ENCODE peak calls at places on chromosomes 5 and 9, in four cellular contexts. One of them, this sample, is unnamed.

GRCh38 chr9:36911601-36912412 is 122.3 kb downstream of the PAX5 start:
- DNase-seq in HEK293T: no peak
- DNase-seq in HepG2: no peak
- DNase-seq in K562: no peak
- DNase-seq in this sample: no peak

GRCh38 chr9:74035786-74036185 is 461.3 kb upstream of the RORB start:
- DNase-seq in HEK293T: no peak
- DNase-seq in HepG2: peak
- DNase-seq in K562: no peak
- DNase-seq in this sample: no peak

GRCh38 chr9:13598738-13599137 is 319.2 kb upstream of the MPDZ start:
- DNase-seq in HEK293T: no peak
- DNase-seq in HepG2: no peak
- DNase-seq in K562: no peak
- DNase-seq in this sample: no peak

GRCh38 chr5:144202072-144202471 is 31.4 kb downstream of the KCTD16 start:
- DNase-seq in HEK293T: no peak
- DNase-seq in HepG2: no peak
- DNase-seq in K562: no peak
- DNase-seq in this sample: no peak

GRCh38 chr9:74643303-74643933 is 146.3 kb downstream of the RORB start:
- DNase-seq in HEK293T: no peak
- DNase-seq in HepG2: no peak
- DNase-seq in K562: no peak
- DNase-seq in this sample: no peak

GRCh38 chr9:71302776-71303175 is 181.4 kb upstream of the TRPM3 start:
- DNase-seq in HEK293T: no peak
- DNase-seq in HepG2: no peak
- DNase-seq in K562: no peak
- DNase-seq in this sample: no peak

GRCh38 chr9:129037767-129038098 is 1.3 kb downstream of the MIGA2 start:
- DNase-seq in HEK293T: no peak
- DNase-seq in HepG2: no peak
- DNase-seq in K562: no peak
- DNase-seq in this sample: no peak

GRCh38 chr9:118529210-118529609 is 825.0 kb downstream of the TLR4 start:
- DNase-seq in HEK293T: no peak
- DNase-seq in HepG2: no peak
- DNase-seq in K562: no peak
- DNase-seq in this sample: no peak

GRCh38 chr5:176155882-176156497 is 82.2 kb upstream of the SIMC1 start:
- DNase-seq in HEK293T: no peak
- DNase-seq in HepG2: no peak
- DNase-seq in K562: peak
- DNase-seq in this sample: no peak

GRCh38 chr5:98042961-98043360 is 730.5 kb upstream of the RGMB start:
- DNase-seq in HEK293T: no peak
- DNase-seq in HepG2: no peak
- DNase-seq in K562: no peak
- DNase-seq in this sample: no peak

GRCh38 chr5:143016777-143017374 is 246.7 kb downstream of the ARHGAP26 start:
- DNase-seq in HEK293T: peak
- DNase-seq in HepG2: no peak
- DNase-seq in K562: peak
- DNase-seq in this sample: no peak

GRCh38 chr5:154712518-154713437 is 42.4 kb upstream of the LARP1 start:
- DNase-seq in HEK293T: no peak
- DNase-seq in HepG2: no peak
- DNase-seq in K562: no peak
- DNase-seq in this sample: no peak

GRCh38 chr9:93082841-93083411 is 13.1 kb upstream of the CARD19 start:
- DNase-seq in HEK293T: no peak
- DNase-seq in HepG2: no peak
- DNase-seq in K562: no peak
- DNase-seq in this sample: no peak

GRCh38 chr5:10849278-10849677 is 88.2 kb upstream of the DAP start:
- DNase-seq in HEK293T: no peak
- DNase-seq in HepG2: no peak
- DNase-seq in K562: no peak
- DNase-seq in this sample: no peak

GRCh38 chr9:132002827-132003704 is 76.6 kb downstream of the MED27 start:
- DNase-seq in HEK293T: no peak
- DNase-seq in HepG2: no peak
- DNase-seq in K562: no peak
- DNase-seq in this sample: no peak

GRCh38 chr9:34551751-34552605 is 29.2 kb upstream of the ENHO start:
- DNase-seq in HEK293T: no peak
- DNase-seq in HepG2: no peak
- DNase-seq in K562: no peak
- DNase-seq in this sample: no peak

GRCh38 chr5:151345808-151346478 is 1.4 kb downstream of the SLC36A2 start:
- DNase-seq in HEK293T: no peak
- DNase-seq in HepG2: no peak
- DNase-seq in K562: no peak
- DNase-seq in this sample: no peak

GRCh38 chr5:66697796-66698564 is 101.8 kb downstream of the MAST4 start:
- DNase-seq in HEK293T: no peak
- DNase-seq in HepG2: no peak
- DNase-seq in K562: no peak
- DNase-seq in this sample: no peak

GRCh38 chr9:78971505-78971904 is 600.3 kb upstream of the TLE4 start:
- DNase-seq in HEK293T: no peak
- DNase-seq in HepG2: no peak
- DNase-seq in K562: no peak
- DNase-seq in this sample: no peak

GRCh38 chr5:132237141-132237540 is 9.5 kb upstream of the P4HA2 start:
- DNase-seq in HEK293T: no peak
- DNase-seq in HepG2: no peak
- DNase-seq in K562: no peak
- DNase-seq in this sample: no peak

GRCh38 chr5:118042076-118042475 is 946.3 kb downstream of the DTWD2 start:
- DNase-seq in HEK293T: no peak
- DNase-seq in HepG2: no peak
- DNase-seq in K562: no peak
- DNase-seq in this sample: no peak

GRCh38 chr5:132546108-132546507 is 2.8 kb upstream of the IL5 start:
- DNase-seq in HEK293T: no peak
- DNase-seq in HepG2: no peak
- DNase-seq in K562: no peak
- DNase-seq in this sample: no peak

GRCh38 chr5:33969572-33970452 is 14.7 kb downstream of the SLC45A2 start:
- DNase-seq in HEK293T: peak
- DNase-seq in HepG2: peak
- DNase-seq in K562: peak
- DNase-seq in this sample: peak

GRCh38 chr5:110262754-110263153 is 463.7 kb downstream of the TMEM232 start:
- DNase-seq in HEK293T: no peak
- DNase-seq in HepG2: no peak
- DNase-seq in K562: no peak
- DNase-seq in this sample: no peak

GRCh38 chr5:118029807-118030206 is 958.5 kb downstream of the DTWD2 start:
- DNase-seq in HEK293T: no peak
- DNase-seq in HepG2: no peak
- DNase-seq in K562: no peak
- DNase-seq in this sample: no peak

GRCh38 chr9:89022071-89022721 is 30.9 kb downstream of the S1PR3 start:
- DNase-seq in HEK293T: no peak
- DNase-seq in HepG2: no peak
- DNase-seq in K562: no peak
- DNase-seq in this sample: no peak

GRCh38 chr5:170444181-170444580 is 55.0 kb upstream of the KCNMB1 start:
- DNase-seq in HEK293T: no peak
- DNase-seq in HepG2: no peak
- DNase-seq in K562: no peak
- DNase-seq in this sample: no peak

GRCh38 chr9:17776735-17777134 is 197.9 kb downstream of the SH3GL2 start:
- DNase-seq in HEK293T: no peak
- DNase-seq in HepG2: no peak
- DNase-seq in K562: no peak
- DNase-seq in this sample: no peak

GRCh38 chr5:73496984-73497457 is 1.2 kb upstream of the BTF3 start:
- DNase-seq in HEK293T: peak
- DNase-seq in HepG2: peak
- DNase-seq in K562: peak
- DNase-seq in this sample: no peak

GRCh38 chr5:177509361-177509951 is at the start of gene DOK3:
- DNase-seq in HEK293T: no peak
- DNase-seq in HepG2: no peak
- DNase-seq in K562: peak
- DNase-seq in this sample: no peak

GRCh38 chr9:32251539-32251938 is 132.9 kb upstream of the ACO1 start:
- DNase-seq in HEK293T: peak
- DNase-seq in HepG2: peak
- DNase-seq in K562: peak
- DNase-seq in this sample: peak

DNA sequence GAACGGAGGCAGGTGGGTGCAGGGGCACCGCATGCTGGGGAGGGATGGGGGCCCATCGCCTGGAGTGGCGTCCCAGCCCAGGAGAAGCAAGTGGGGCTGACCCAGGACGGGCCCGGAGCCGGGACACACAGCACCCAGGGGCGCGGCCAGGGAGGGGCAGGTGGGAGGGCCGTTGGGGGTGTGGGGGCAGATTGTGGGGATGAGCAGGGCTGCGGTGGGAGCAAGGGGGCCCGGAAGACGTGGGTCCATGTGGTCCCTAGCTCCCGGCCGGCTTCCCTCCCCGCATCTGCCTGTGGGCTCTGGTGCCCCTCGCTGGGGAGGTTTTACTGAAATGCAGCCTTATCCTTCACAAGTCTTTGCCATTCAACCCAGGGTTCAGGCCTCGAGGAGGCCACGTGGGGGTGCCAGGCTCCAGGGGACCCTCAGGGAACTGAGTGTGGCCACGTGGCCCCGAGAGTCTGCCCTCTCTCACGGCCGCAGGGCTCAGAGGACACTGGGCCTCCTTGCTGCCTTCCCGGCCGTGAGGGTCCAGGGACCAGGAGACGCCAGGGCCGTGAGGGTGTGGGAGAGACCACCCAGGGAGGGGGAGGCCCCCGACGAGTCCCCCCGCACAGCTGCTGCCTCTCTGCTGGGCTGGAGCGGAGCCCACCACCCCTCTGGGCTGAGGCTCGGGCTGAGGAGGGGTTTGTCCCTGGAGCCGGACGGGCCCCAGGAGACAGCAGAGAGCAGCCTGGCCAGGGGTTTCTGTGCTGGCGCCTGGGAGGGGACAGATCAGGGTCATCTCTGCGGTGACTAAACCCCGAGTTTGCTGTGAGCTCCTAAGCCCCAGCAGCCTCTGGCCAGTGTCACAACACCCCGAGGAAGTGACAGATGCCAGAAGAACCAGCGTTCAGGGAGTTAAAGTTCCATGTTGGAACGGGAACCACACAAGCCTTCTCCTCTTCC is 35.2 kb downstream of the SLC9A3 start:
- DNase-seq in HEK293T: no peak
- DNase-seq in HepG2: no peak
- DNase-seq in K562: no peak
- DNase-seq in this sample: no peak
- TF ChIP-seq TARDBP in HEK293T: no peak
- TF ChIP-seq TARDBP in HepG2: no peak
- TF ChIP-seq TARDBP in K562: no peak
- TF ChIP-seq TARDBP in this sample: no peak

DNA sequence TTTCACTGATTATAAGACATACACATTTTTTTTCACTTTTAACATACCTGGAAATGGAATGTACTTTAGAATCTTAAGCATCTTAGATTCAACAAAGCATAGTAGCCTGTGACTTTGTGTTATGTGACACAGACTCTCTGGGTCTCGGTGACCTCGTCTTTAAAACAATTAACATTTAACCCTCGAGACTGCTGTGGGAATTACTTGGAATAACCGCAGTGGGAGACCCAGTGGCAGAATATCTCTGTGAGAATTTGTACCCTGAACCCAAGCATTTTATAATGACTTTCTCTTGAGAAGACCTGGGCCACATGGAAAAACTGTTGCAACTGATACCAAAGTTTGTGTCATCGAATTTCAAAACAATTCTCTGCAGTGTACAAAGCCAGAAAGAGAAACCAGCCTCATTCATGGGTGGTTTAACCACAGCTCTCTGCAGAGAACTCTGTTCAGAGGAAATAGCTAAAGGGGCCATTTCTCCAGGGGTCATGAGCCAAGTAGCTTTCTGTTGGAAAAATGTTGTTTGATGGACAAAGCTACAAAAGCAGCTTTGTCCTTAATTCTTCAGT is 10.0 kb upstream of the RETREG1 start:
- DNase-seq in HEK293T: no peak
- DNase-seq in HepG2: no peak
- DNase-seq in K562: no peak
- DNase-seq in this sample: peak
- TF ChIP-seq TARDBP in HEK293T: no peak
- TF ChIP-seq TARDBP in HepG2: no peak
- TF ChIP-seq TARDBP in K562: no peak
- TF ChIP-seq TARDBP in this sample: no peak

DNA sequence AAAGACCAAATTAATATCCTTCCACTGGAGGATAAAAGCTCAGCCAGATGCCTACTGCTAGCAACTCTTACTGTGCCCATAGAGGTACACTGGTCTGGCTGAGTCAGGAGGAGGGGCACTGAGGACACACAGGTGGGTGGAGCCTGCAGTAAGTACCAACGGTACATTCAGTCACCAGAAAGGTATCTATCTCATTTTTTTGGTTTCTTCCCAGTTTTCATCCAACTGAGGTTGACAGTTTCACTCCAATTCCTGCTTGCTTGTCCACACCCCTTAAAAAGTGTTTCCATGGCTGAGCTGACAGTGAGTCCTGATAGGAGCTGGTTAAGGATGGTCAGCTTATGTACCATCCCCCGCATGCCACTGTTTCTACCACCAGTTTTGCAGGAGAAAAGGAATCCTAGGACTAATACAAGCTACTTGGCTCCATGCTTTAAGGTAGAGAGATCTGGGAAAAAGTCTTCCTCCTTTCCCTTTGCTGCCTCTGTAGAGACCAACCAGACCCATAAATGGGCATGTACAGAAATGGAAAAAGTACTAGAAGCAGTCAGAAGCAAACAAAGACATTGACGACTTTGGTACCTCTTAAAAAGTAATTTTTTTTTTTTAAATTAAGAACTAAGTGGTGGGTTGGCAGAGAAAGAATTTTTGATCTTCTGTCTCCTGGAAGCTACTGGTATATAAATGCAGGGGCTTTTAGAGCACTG is 3.2 kb downstream of the ELL2 start:
- DNase-seq in HEK293T: no peak
- DNase-seq in HepG2: peak
- DNase-seq in K562: no peak
- DNase-seq in this sample: no peak
- TF ChIP-seq TARDBP in HEK293T: no peak
- TF ChIP-seq TARDBP in HepG2: no peak
- TF ChIP-seq TARDBP in K562: no peak
- TF ChIP-seq TARDBP in this sample: no peak

GRCh38 chr5:104412649-104413240 is 850.2 kb upstream of the NUDT12 start:
- DNase-seq in HEK293T: peak
- DNase-seq in HepG2: peak
- DNase-seq in K562: no peak
- DNase-seq in this sample: no peak
- TF ChIP-seq TARDBP in HEK293T: no peak
- TF ChIP-seq TARDBP in HepG2: no peak
- TF ChIP-seq TARDBP in K562: no peak
- TF ChIP-seq TARDBP in this sample: no peak